ENCODE peak calls at places on chromosomes 5 and 9, in five cellular contexts. F, O, N, X and E are unnamed samples.

GRCh38 chr9:130839237-130840111 is 4.4 kb downstream of the ABL1 start:
- DNase-seq in F (no peak), O (no peak), X (no peak), N (no peak), E (no peak)

GRCh38 chr9:36051317-36051716 is 14.6 kb downstream of the RECK start:
- DNase-seq in F (no peak), O (no peak), N (no peak), X (no peak), E (no peak)

GRCh38 chr5:1508679-1509290 is 15.0 kb downstream of the LPCAT1 start:
- DNase-seq in O (no peak), F (no peak), X (no peak), N (peak; percentile 80), E (peak; percentile 27)

GRCh38 chr5:6452622-6453504 is 4.2 kb downstream of the UBE2QL1 start:
- DNase-seq in N (no peak), X (no peak), O (no peak), F (no peak), E (no peak)

GRCh38 chr5:34500236-34500836 is 155.8 kb upstream of the RAI14 start:
- DNase-seq in O (no peak), F (no peak), N (no peak), X (no peak), E (no peak)

GRCh38 chr5:56440871-56441740 is 208.0 kb upstream of the ANKRD55 start:
- DNase-seq in X (no peak), O (peak; percentile 79), N (no peak), F (no peak), E (peak; percentile 48)

GRCh38 chr5:72280655-72281069 is 39.4 kb downstream of the MRPS27 start:
- DNase-seq in N (no peak), X (no peak), O (no peak), F (no peak), E (no peak)

GRCh38 chr9:71664566-71664965 is 103.7 kb downstream of the CEMIP2 start:
- DNase-seq in O (no peak), F (no peak), N (no peak), X (no peak), E (no peak)

GRCh38 chr5:40679998-40680681 is 425 bp downstream of the PTGER4 start:
- DNase-seq in N (peak; percentile 86), O (peak; percentile 17), X (no peak), F (peak; percentile 27), E (peak; percentile 62)

GRCh38 chr5:3194684-3195083 is 400.9 kb upstream of the IRX1 start:
- DNase-seq in O (no peak), X (no peak), N (no peak), F (no peak), E (no peak)

GRCh38 chr5:56470007-56470406 is 236.9 kb upstream of the ANKRD55 start:
- DNase-seq in N (no peak), O (no peak), F (no peak), X (no peak), E (no peak)

GRCh38 chr5:137921931-137922330 is 32.7 kb downstream of the PKD2L2 start:
- DNase-seq in X (no peak), O (no peak), N (no peak), F (no peak), E (no peak)

GRCh38 chr9:32703635-32704034 is 68.2 kb upstream of the TAF1L start:
- DNase-seq in N (no peak), X (no peak), F (no peak), O (no peak), E (no peak)

GRCh38 chr5:7418276-7418675 is 22.3 kb downstream of the ADCY2 start:
- DNase-seq in O (no peak), N (no peak), X (no peak), F (no peak), E (no peak)

GRCh38 chr9:77764894-77765780 is 117.0 kb upstream of the GNA14 start:
- DNase-seq in O (no peak), X (no peak), N (no peak), F (no peak), E (no peak)

GRCh38 chr9:99127372-99128132 is 22.6 kb downstream of the TGFBR1 start:
- DNase-seq in N (no peak), X (no peak), F (no peak), O (no peak), E (no peak)

GRCh38 chr9:3497406-3497805 is 28.4 kb downstream of the RFX3 start:
- DNase-seq in N (no peak), X (no peak), F (no peak), O (no peak), E (no peak)

GRCh38 chr5:181005791-181006190 is 17.1 kb downstream of the BTNL3 start:
- DNase-seq in X (no peak), F (no peak), O (no peak), N (no peak), E (no peak)

DNA sequence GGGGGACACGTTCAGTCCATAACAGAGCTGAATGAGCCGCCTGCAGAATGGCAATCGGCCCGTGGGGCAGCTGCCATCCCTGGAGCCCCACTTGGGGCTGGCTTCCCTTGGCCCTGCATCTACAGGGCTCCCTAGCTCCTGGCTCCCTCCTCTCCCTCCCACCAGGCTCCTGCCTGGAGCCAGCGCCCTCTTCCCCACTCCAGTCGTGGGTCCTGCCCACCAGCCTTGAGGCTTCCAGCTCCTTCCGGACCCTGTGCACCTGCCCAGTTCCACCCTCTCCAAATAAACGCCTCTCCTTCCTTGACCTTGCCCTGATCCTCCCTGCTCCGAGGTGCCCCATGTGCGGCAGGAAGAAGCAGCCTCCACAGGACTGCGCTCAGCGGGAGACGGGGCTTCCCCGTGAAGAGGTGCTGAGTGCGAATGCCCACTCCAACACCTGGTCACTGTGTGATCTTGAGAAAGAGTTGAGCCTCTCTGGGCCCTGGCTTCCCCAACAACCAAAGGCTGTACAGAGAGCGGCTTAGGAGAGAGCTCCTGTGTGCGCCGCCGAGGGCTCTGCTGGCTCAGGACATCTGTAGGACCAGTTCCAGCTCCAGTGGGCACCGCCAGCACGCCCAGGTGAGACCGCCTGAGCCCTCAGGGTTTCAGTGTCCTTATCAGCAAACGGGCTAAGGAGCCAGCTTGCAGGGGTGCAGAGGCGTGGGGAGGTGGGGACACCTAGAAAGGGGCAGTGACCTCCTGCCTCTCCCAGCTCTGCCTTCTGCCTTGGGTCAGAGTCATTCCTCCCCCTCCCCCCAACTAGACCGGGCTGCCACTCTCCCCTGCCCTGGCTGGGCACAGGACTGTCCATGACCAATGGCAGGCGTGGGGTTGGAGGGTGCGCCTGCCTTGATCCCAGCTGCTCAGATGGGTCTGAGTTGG is 12.1 kb downstream of the C9orf50 start:
- DNase-seq in N (peak; percentile 78), X (no peak), F (no peak), O (no peak), E (no peak)
- TF ChIP-seq POLR2A in N (no peak), X (no peak), F (no peak), O (no peak), E (no peak)

GRCh38 chr5:78577051-78577807 is 71.3 kb downstream of the LHFPL2 start:
- DNase-seq in N (no peak), F (no peak), O (no peak), X (no peak), E (no peak)
- H3K27ac ChIP-seq in N (no peak overlapping the region), F (peak overlapping the region; percentile 67), O (no peak overlapping the region), X (peak overlapping the region; percentile 56), E (no peak overlapping the region)

GRCh38 chr9:23686896-23687295 is 139.1 kb downstream of the ELAVL2 start:
- DNase-seq in F (no peak), N (no peak), X (no peak), O (no peak), E (no peak)
- H3K4me1 ChIP-seq in F (no peaks in the 10 kb centered on the region), N (no peaks in the 10 kb centered on the region), X (no peaks in the 10 kb centered on the region), O (no peaks in the 10 kb centered on the region), E (no peaks in the 10 kb centered on the region)

GRCh38 chr9:26975728-26976707 is 19.8 kb downstream of the IFT74 start:
- DNase-seq in N (no peak), O (no peak), X (no peak), F (peak; percentile 21), E (no peak)
- TF ChIP-seq POLR2A in N (no peak), O (no peak), X (no peak), F (no peak), E (no peak)

GRCh38 chr9:95045751-95046150 is 271.8 kb downstream of the FANCC start:
- DNase-seq in O (peak; percentile 53), F (no peak), X (no peak), N (no peak), E (peak; percentile 48)

GRCh38 chr9:95049761-95050160 is 267.7 kb downstream of the FANCC start:
- DNase-seq in F (no peak), N (no peak), X (no peak), O (no peak), E (no peak)

GRCh38 chr9:95048225-95049087 is 269.1 kb downstream of the FANCC start:
- DNase-seq in O (peak; percentile 79), X (peak; percentile 41), F (peak; percentile 66), N (peak; percentile 92), E (peak; percentile 91)

GRCh38 chr9:95044731-95045508 is 272.6 kb downstream of the FANCC start:
- DNase-seq in F (no peak), X (no peak), O (peak; percentile 78), N (no peak), E (peak; percentile 47)

GRCh38 chr9:95047452-95048224 is 269.9 kb downstream of the FANCC start:
- DNase-seq in N (no peak), O (no peak), X (no peak), F (no peak), E (no peak)
- H3K27ac ChIP-seq in N (peak overlapping the region; percentile 72), O (peak overlapping the region; percentile 86), X (peak overlapping the region; percentile 93), F (peak overlapping the region; percentile 85), E (peak overlapping the region; percentile 86)

GRCh38 chr9:69172895-69173294 is 1.2 kb upstream of the TJP2 start:
- DNase-seq in X (no peak), O (no peak), F (no peak), N (no peak), E (no peak)
- H3K4me1 ChIP-seq in X (peaks cover 18% of the 10 kb centered on the region), O (no peaks in the 10 kb centered on the region), F (peaks cover 6% of the 10 kb centered on the region), N (peaks cover 29% of the 10 kb centered on the region), E (peaks cover 57% of the 10 kb centered on the region)

DNA sequence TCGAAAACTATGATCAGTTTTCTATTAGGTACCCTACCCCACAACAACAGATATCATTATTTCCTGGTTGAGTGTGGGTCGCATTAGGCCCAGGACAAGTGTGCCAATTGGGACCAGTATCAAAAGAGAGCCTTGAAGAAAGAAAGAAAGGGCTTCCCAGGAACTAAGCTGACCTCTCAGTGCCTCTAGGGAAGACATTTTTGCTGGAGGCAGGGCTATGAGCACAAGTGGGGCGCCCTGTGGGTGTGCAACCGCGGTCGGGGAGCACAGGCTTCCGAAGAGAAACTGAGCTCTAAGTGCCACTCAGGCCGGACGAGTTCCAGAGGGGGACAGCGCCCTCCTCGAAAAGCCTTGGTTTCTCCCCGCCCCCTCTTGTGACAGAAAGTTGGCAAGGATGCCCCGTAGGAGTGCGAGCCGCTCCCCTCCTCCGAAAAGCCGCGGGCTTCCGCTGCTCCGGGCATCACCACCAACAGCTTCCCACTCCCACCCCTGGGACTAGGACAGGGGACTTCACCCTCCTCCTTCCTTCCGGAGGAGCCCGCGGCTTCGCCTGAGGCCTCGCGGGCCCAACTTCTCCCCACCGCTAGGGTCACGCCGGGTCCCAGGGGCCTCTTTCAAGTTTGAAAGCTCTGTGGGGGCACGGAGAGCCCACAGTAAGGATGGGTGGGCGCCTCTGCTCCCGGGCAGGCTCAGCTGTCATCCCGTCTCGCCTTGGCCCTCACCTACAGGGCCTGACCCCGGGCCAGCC is 2.0 kb downstream of the NR2F1-AS1 start:
- DNase-seq in F (peak; percentile 83), X (peak; percentile 59), N (no peak), O (no peak), E (peak; percentile 83)
- TF ChIP-seq POLR2A in F (peak; percentile 28), X (peak; percentile 41), N (no peak), O (no peak), E (no peak)

GRCh38 chr5:54469655-54470054 is 14.2 kb downstream of the HSPB3 start:
- DNase-seq in N (no peak), O (no peak), F (no peak), X (no peak), E (no peak)
- H3K27ac ChIP-seq in N (peak overlapping the region; percentile 58), O (no peak overlapping the region), F (peak overlapping the region; percentile 62), X (no peak overlapping the region), E (peak overlapping the region; percentile 2)